ENCODE peak calls at places on chromosome 12, in nine cellular contexts. R is thoracic aorta, B is left lung, Q is adrenal gland, V is ovary, Y is GM06990, F is stomach, N is right atrium auricular region, S is heart right ventricle. E is an unnamed sample.

GRCh38 chr12:66612053-66612775 is 66.7 kb downstream of the GRIP1 start:
- DNase-seq in R (no peak), B (no peak), Q (no peak), V (no peak), Y (no peak), F (no peak), N (no peak), S (no peak), E (no peak)

GRCh38 chr12:124482567-124482893 is 84.9 kb downstream of the NCOR2 start:
- DNase-seq in R (no peak), B (no peak), Q (no peak), V (no peak), Y (no peak), F (no peak), N (no peak), S (no peak), E (no peak)

GRCh38 chr12:80018119-80018518 is 81.2 kb upstream of the OTOGL start:
- DNase-seq in R (no peak), B (no peak), Q (no peak), V (no peak), Y (no peak), F (no peak), N (no peak), S (no peak), E (no peak)

GRCh38 chr12:110180591-110181005 is 56.4 kb downstream of the IFT81 start:
- DNase-seq in R (no peak), B (no peak), Q (no peak), V (no peak), Y (no peak), F (no peak), N (no peak), S (no peak), E (peak; percentile 90)

GRCh38 chr12:132270969-132271754 is 58.2 kb downstream of the GALNT9 start:
- DNase-seq in R (no peak), B (peak; percentile 76), Q (no peak), V (no peak), Y (no peak), F (no peak), N (no peak), S (no peak), E (no peak)

GRCh38 chr12:65784616-65785015 is 39.7 kb upstream of the HMGA2 start:
- DNase-seq in R (no peak), B (no peak), Q (no peak), V (no peak), Y (no peak), F (no peak), N (no peak), S (no peak), E (peak; percentile 44)

GRCh38 chr12:54933381-54933780 is 51.2 kb downstream of the TESPA1 start:
- DNase-seq in R (no peak), B (no peak), Q (no peak), V (no peak), Y (peak; percentile 20), F (no peak), N (no peak), S (no peak), E (peak; percentile 44)

GRCh38 chr12:3632256-3633240 is 120.4 kb downstream of the CRACR2A start:
- DNase-seq in R (no peak), B (no peak), Q (no peak), V (no peak), Y (no peak), F (no peak), N (no peak), S (no peak), E (peak; percentile 20)

GRCh38 chr12:38875571-38876228 is 29.7 kb downstream of the CPNE8 start:
- DNase-seq in R (no peak), B (no peak), Q (no peak), V (no peak), Y (no peak), F (no peak), N (no peak), S (no peak), E (peak; percentile 22)

GRCh38 chr12:13452955-13453570 is 256.5 kb downstream of the EMP1 start:
- DNase-seq in R (no peak), B (no peak), Q (no peak), V (no peak), Y (no peak), F (no peak), N (no peak), S (no peak), E (no peak)

GRCh38 chr12:49537709-49538601 is 875 bp upstream of the KCNH3 start:
- DNase-seq in R (no peak), B (peak; percentile 82), Q (no peak), V (no peak), Y (no peak), F (peak; percentile 29), N (no peak), S (no peak), E (no peak)

GRCh38 chr12:61750604-61751003 is 509.6 kb upstream of the USP15 start:
- DNase-seq in R (no peak), B (no peak), Q (no peak), V (no peak), Y (no peak), F (no peak), N (no peak), S (no peak), E (no peak)

GRCh38 chr12:6765634-6766581 is at the start of gene PTMS:
- DNase-seq in R (peak; percentile 54), B (peak; percentile 94), Q (peak; percentile 84), V (peak; percentile 91), Y (peak; percentile 64), F (peak; percentile 63), N (peak; percentile 83), S (peak; percentile 89), E (peak; percentile 94)

GRCh38 chr12:61870658-61871559 is 389.3 kb upstream of the USP15 start:
- DNase-seq in R (no peak), B (no peak), Q (no peak), V (no peak), Y (no peak), F (no peak), N (no peak), S (no peak), E (no peak)

GRCh38 chr12:116539905-116540482 is 19.2 kb upstream of the MAP1LC3B2 start:
- DNase-seq in R (no peak), B (no peak), Q (no peak), V (peak; percentile 52), Y (no peak), F (peak; percentile 68), N (no peak), S (no peak), E (peak; percentile 77)

GRCh38 chr12:103769240-103769945 is 71.6 kb downstream of the NT5DC3 start:
- DNase-seq in R (no peak), B (peak; percentile 26), Q (no peak), V (no peak), Y (no peak), F (no peak), N (no peak), S (no peak), E (no peak)

GRCh38 chr12:97131220-97131981 is 224.3 kb downstream of the NEDD1 start:
- DNase-seq in R (no peak), B (no peak), Q (no peak), V (no peak), Y (no peak), F (no peak), N (no peak), S (no peak), E (no peak)

GRCh38 chr12:97140355-97140754 is 233.3 kb downstream of the NEDD1 start:
- DNase-seq in R (no peak), B (no peak), Q (no peak), V (no peak), Y (no peak), F (no peak), N (no peak), S (no peak), E (no peak)

GRCh38 chr12:97132270-97132669 is 225.2 kb downstream of the NEDD1 start:
- DNase-seq in R (no peak), B (no peak), Q (no peak), V (no peak), Y (no peak), F (no peak), N (no peak), S (no peak), E (no peak)

DNA sequence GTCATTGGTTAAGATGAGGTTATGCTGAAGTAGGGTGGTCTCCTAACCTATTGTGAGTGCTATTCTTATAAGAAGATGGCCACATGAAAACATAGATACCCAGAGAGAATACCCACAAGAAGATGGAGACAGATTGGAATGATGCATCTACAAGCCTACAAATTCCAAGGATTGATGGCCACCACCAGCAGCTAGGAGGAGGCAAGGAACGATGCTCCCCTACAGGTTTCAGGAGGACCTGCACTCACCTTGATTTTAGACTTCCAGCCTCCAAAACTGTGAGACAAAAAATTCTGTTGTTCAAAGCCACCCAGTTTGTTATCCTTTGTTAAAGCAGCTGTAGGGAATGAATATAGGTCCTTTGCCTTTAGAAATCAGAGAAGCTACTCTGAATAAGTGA is 227.4 kb downstream of the NEDD1 start:
- DNase-seq in R (no peak), B (no peak), Q (no peak), V (no peak), Y (no peak), F (no peak), N (no peak), S (no peak), E (no peak)
- TF ChIP-seq CTCF in R (no peak), B (no peak), Q (no peak), V (no peak), Y (no peak), F (no peak), N (no peak), S (no peak), E (no peak)

DNA sequence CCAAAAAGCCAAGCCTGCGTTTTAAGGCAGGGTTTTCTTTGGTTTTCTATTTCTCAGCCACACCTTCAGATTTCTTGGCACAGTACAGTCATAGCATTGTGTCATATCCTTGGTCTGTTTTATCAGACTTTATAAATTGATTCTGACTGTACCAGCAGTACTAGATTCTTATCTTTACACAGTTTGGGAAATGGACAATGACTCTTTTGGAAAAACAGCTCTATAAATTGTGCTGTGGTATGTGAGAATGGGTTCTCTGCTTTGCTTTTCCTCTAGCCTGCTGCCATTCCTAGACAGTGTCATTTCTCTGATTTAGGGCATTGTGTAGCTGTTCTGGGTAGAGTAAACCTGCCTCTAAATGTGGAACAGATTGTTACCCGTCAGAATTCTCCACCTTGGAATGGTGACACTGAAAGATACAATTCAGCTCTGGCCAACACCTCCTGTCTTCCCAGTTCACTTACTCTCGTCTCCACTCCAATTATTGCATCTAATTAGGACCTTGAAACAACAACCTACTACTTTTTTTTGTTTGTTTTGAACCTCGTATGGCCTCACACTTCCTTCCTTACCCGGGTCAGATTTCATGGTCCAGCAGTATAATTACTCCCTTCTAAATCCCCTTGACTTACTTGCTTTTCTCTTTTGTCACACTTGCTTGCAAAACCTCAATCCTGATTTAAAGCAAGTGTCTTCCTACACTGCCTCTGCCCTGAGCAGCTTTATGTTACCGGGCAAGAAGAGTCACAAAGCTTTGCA is 226.3 kb downstream of the ERC1 start:
- DNase-seq in R (no peak), B (no peak), Q (no peak), V (no peak), Y (no peak), F (no peak), N (no peak), S (no peak), E (peak; percentile 94)
- H3K4me3 ChIP-seq in R (peak overlapping the region; percentile 23), B (no peak overlapping the region), Q (no peak overlapping the region), V (no peak overlapping the region), Y (no peak overlapping the region), F (no peak overlapping the region), N (no peak overlapping the region), S (no peak overlapping the region), E (no peak overlapping the region)

GRCh38 chr12:100827901-100828520 is 33.4 kb downstream of the ANO4 start:
- DNase-seq in R (no peak), B (no peak), Q (peak; percentile 22), V (no peak), Y (no peak), F (no peak), N (no peak), S (no peak), E (peak; percentile 67)
- TF ChIP-seq CTCF in R (peak; percentile 54), B (peak; percentile 47), Q (peak; percentile 68), V (peak; percentile 32), Y (peak; percentile 88), F (no peak), N (no peak), S (no peak), E (peak; percentile 87)

GRCh38 chr12:32546272-32546671 is 132.8 kb upstream of the DNM1L start:
- DNase-seq in R (no peak), B (no peak), Q (no peak), V (no peak), Y (no peak), F (no peak), N (no peak), S (no peak), E (no peak)
- H3K4me3 ChIP-seq in R (no peak overlapping the region), B (no peak overlapping the region), Q (no peak overlapping the region), V (no peak overlapping the region), Y (no peak overlapping the region), F (no peak overlapping the region), N (no peak overlapping the region), S (no peak overlapping the region), E (no peak overlapping the region)

E was measured in fibroblast of the aortic adventitia.